ENCODE peak calls at places on chromosomes 4 and X, in four cellular contexts. R, G, F and V are unnamed samples.

GRCh38 chr4:53480909-53481308 is 103.5 kb downstream of the FIP1L1 start:
- DNase-seq in F (no peak), G (no peak), R (no peak), V (no peak)

GRCh38 chr4:136036744-136037143 is 1495.5 kb downstream of the PCDH18 start:
- DNase-seq in R (peak), F (no peak), G (no peak), V (no peak)

GRCh38 chrX:102899940-102900916 is 36.8 kb upstream of the RAB40AL start:
- DNase-seq in R (peak), F (peak), G (peak), V (peak)

GRCh38 chrX:118593407-118593806 is 97.8 kb downstream of the DOCK11 start:
- DNase-seq in G (no peak), R (peak), F (no peak), V (no peak)

GRCh38 chrX:100928660-100929613 is at the start of gene XKRX:
- DNase-seq in R (no peak), G (no peak), F (peak), V (peak)

GRCh38 chr4:112150920-112151319 is 5.7 kb downstream of the FAM241A start:
- DNase-seq in R (no peak), F (no peak), G (no peak), V (no peak)

GRCh38 chr4:56506110-56506705 is 617 bp downstream of the ARL9 start:
- DNase-seq in F (no peak), R (no peak), G (no peak), V (no peak)

GRCh38 chr4:151167561-151167960 is 68.1 kb downstream of the RPS3A start:
- DNase-seq in R (no peak), G (no peak), F (no peak), V (no peak)

GRCh38 chrX:151098996-151099395 is 77.4 kb upstream of the GPR50 start:
- DNase-seq in G (no peak), R (peak), F (peak), V (no peak)

GRCh38 chr4:7941111-7942018 is 1.7 kb upstream of the AFAP1 start:
- DNase-seq in G (no peak), F (no peak), R (no peak), V (no peak)

GRCh38 chrX:645024-645376 is 14.4 kb downstream of the SHOX start:
- DNase-seq in F (no peak), R (no peak), G (no peak), V (no peak)

GRCh38 chrX:46737041-46737440 is 21.9 kb downstream of the SLC9A7 start:
- DNase-seq in F (no peak), R (no peak), G (no peak), V (no peak)

GRCh38 chrX:135596495-135596894 is 76.0 kb downstream of the INTS6L start:
- DNase-seq in F (peak), R (peak), G (no peak), V (peak)

GRCh38 chr4:28772066-28772465 is 1911.4 kb downstream of the STIM2 start:
- DNase-seq in R (no peak), G (no peak), F (no peak), V (no peak)

GRCh38 chr4:81040175-81040659 is 9.7 kb downstream of the BMP3 start:
- DNase-seq in G (no peak), F (peak), R (peak), V (no peak)

GRCh38 chr4:108247511-108248088 is 78.9 kb upstream of the LEF1 start:
- DNase-seq in R (no peak), F (peak), G (no peak), V (no peak)

GRCh38 chrX:65871671-65872311 is 168.1 kb downstream of the VSIG4 start:
- DNase-seq in R (peak), F (peak), G (peak), V (no peak)

GRCh38 chrX:27746516-27746915 is 61.3 kb upstream of the MAGEB10 start:
- DNase-seq in F (no peak), G (no peak), R (no peak), V (no peak)

GRCh38 chr4:109557433-109557832 is 2.6 kb upstream of the MCUB start:
- DNase-seq in F (no peak), G (no peak), R (no peak), V (no peak)

GRCh38 chr4:109559983-109560686 is at the start of gene MCUB:
- DNase-seq in F (peak), R (peak), G (peak), V (peak)

GRCh38 chr4:109559625-109559982 is 442 bp upstream of the MCUB start:
- DNase-seq in R (no peak), F (no peak), G (no peak), V (peak)

GRCh38 chr4:109562457-109563237 is 2.6 kb downstream of the MCUB start:
- DNase-seq in G (no peak), R (no peak), F (no peak), V (no peak)

DNA sequence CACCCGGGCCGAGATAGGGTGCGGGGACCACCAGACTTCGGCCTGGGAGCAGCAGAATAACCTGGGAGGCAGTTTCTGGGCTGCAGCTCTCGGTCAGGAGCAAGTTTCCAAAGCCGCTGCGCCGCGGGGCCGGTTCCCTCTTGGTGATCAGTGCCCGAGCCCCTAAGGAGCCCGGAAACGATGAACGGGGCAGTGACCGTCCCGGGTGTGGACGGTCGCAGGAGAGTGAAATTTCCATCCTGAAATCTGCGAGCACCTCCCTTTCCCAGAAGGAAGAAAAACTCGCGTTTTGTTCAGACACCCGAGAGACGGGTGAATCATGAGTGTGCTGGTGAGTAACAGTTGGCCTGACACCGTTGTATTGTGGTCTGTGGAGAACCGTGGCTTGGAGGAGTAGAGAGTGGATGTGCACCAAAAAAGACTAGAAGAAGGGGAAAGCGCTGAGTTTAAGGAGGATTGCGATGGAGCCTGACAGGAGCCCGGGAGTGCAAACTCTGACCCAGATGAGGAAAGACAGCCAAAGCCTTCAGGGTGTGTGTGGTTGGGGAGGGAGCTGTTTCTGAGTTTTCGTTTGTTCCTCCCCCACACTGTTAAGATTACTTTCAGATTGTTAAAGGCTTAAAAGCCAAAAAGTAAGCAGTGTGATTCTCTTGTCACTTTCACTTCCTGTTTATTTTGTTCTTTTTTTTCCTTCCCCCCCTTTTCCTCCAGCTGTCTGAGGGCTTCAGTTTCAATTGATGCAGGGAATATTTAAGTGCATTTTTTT is 824 bp downstream of the MCUB start:
- DNase-seq in R (peak), F (peak), G (peak), V (peak)
- TF ChIP-seq SPI1 in R (peak), F (peak), G (peak), V (peak)

GRCh38 chrX:109590176-109590575 is 34.8 kb downstream of the KCNE5 start:
- DNase-seq in F (no peak), R (no peak), G (no peak), V (no peak)
- TF ChIP-seq POLR2AphosphoS5 in F (no peak), R (no peak), G (no peak), V (no peak)

DNA sequence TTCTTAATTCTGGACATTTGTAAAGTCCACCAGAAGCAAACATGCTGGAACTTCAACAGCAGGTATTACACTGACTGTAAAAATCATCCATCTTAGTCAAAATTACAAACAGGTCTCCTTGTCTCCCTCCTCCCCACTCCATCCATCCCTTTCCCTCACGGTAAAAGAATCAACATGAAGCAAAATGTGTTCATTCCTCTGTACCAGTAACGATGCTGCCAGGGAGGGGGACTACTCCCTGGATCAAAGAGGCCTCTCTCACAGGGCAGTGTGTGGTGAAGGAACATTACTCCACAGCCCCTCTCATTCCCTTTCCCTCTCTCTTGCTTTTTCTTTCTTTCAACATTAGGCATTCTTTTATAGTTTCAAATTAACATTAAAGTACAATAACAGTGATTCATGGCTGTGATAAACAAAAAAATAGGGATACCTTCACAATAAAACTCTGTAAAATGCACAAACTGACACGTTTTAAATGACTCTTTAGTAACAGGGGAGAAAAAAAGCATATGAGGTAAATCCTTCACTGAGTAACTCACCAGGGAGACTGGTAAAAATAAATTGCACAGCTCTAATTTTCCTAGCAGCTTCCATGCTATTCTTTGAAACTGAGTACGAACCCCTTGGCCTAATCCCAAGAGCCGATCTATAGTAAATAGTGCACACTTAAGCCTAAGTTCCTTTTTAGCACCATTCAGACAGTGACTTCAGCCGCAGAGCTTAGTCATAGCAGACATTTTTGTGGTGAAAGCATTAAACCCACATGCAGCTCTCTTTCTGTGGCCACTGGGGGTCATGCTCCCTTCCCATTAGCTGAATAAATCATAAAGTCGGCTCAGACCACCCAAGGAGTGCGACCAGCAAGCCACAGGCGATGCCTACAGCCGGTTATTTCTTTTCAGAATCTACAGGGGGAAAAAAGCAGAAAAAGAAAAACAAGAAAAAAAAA is 215.6 kb upstream of the GYPA start:
- DNase-seq in F (peak), R (peak), G (peak), V (peak)
- TF ChIP-seq SPI1 in F (no peak), R (no peak), G (no peak), V (no peak)

GRCh38 chr4:14902337-14902736 is 99.9 kb upstream of the CPEB2 start:
- DNase-seq in R (no peak), F (no peak), G (no peak), V (no peak)
- TF ChIP-seq POLR2AphosphoS5 in R (no peak), F (no peak), G (no peak), V (no peak)

DNA sequence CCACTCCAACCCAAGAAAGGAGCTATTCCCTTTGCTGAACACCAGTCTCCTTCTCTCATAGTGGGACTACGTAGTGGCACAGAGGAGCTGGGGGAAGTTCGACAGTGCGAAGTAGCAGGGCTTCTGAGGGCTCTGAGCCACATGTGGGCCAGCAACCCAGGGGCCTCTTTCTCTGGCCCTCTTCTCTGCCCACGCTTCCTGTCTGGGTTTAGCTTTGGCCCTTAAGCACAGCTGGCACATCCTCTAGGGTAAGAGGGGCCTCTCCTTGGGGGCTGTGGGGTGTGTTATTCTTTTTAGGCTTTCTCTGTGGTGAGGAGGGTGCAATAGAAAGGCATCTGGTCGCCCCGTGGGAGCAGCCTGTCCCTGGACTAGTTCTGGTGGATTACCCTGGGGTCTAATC is 151.7 kb upstream of the RPS6KA3 start:
- DNase-seq in R (peak), F (no peak), G (no peak), V (no peak)
- TF ChIP-seq SPI1 in R (no peak), F (no peak), G (no peak), V (no peak)

GRCh38 chr4:115720611-115721010 is 607.2 kb upstream of the NDST4 start:
- DNase-seq in R (no peak), G (no peak), F (no peak), V (no peak)
- TF ChIP-seq POLR2AphosphoS5 in R (no peak), G (no peak), F (no peak), V (no peak)